ENCODE peak calls at places on chromosomes 3 and 15, in nine cellular contexts. O is ovary; K is CD8-positive, alpha-beta T cell; H is A549; B is foreskin fibroblast; A is brain microvascular endothelial cell; F is endothelial cell; R is AG04450; Q is HFF-Myc. V is an unnamed sample.
A peak's percentile ranks its signal among the peaks of the same experiment; 100 is the strongest.

GRCh38 chr15:72179950-72180581 is 17.5 kb downstream of the GRAMD2A start:
- DNase-seq in O (no peak), K (no peak), H (no peak), B (no peak), A (no peak), F (peak; percentile 65), R (no peak), Q (no peak), V (no peak)

GRCh38 chr3:105369501-105370371 is 3.0 kb downstream of the ALCAM start:
- DNase-seq in O (peak; percentile 81), K (peak; percentile 4), H (peak; percentile 15), B (peak; percentile 62), A (peak; percentile 59), F (peak; percentile 57), R (no peak), Q (no peak), V (peak; percentile 71)

GRCh38 chr3:29644261-29644660 is 363.4 kb downstream of the RBMS3 start:
- DNase-seq in O (no peak), K (no peak), H (no peak), B (peak; percentile 7), A (no peak), F (no peak), R (no peak), Q (peak; percentile 24), V (no peak)

GRCh38 chr3:110123929-110124328 is 786.6 kb upstream of the DPPA4 start:
- DNase-seq in O (no peak), K (no peak), H (no peak), B (no peak), A (no peak), F (no peak), R (no peak), Q (no peak), V (no peak)

GRCh38 chr3:94978076-94978475 is 915.2 kb downstream of the NSUN3 start:
- DNase-seq in O (no peak), K (no peak), H (no peak), B (no peak), A (no peak), F (no peak), R (no peak), Q (no peak), V (no peak)

GRCh38 chr3:101854608-101855304 is 5.4 kb downstream of the NFKBIZ start:
- DNase-seq in O (no peak), K (no peak), H (no peak), B (no peak), A (no peak), F (no peak), R (no peak), Q (no peak), V (no peak)

GRCh38 chr15:53525894-53526293 is 233.6 kb downstream of the WDR72 start:
- DNase-seq in O (no peak), K (no peak), H (no peak), B (no peak), A (no peak), F (no peak), R (no peak), Q (no peak), V (no peak)

GRCh38 chr15:31136612-31137328 is 35.2 kb upstream of the TRPM1 start:
- DNase-seq in O (no peak), K (no peak), H (no peak), B (no peak), A (no peak), F (no peak), R (no peak), Q (no peak), V (no peak)

GRCh38 chr3:27792869-27793268 is 70.7 kb upstream of the EOMES start:
- DNase-seq in O (no peak), K (no peak), H (no peak), B (no peak), A (no peak), F (no peak), R (no peak), Q (no peak), V (no peak)

GRCh38 chr3:183224581-183224980 is 28.5 kb upstream of the B3GNT5 start:
- DNase-seq in O (no peak), K (no peak), H (no peak), B (no peak), A (no peak), F (no peak), R (no peak), Q (no peak), V (no peak)

GRCh38 chr15:80173022-80173759 is 20.4 kb downstream of the FAH start:
- DNase-seq in O (peak; percentile 28), K (peak; percentile 52), H (peak; percentile 74), B (no peak), A (peak; percentile 50), F (peak; percentile 77), R (no peak), Q (no peak), V (peak; percentile 67)

GRCh38 chr3:23944007-23944760 is 902 bp upstream of the NR1D2 start:
- DNase-seq in O (no peak), K (no peak), H (no peak), B (no peak), A (no peak), F (no peak), R (no peak), Q (no peak), V (no peak)

GRCh38 chr3:186569779-186570095 is 783 bp upstream of the DNAJB11 start:
- DNase-seq in O (no peak), K (no peak), H (no peak), B (no peak), A (no peak), F (no peak), R (no peak), Q (no peak), V (no peak)

GRCh38 chr15:52730594-52730993 is 51.4 kb upstream of the ATOSA start:
- DNase-seq in O (no peak), K (no peak), H (no peak), B (no peak), A (no peak), F (no peak), R (no peak), Q (no peak), V (no peak)

GRCh38 chr15:48645558-48646330 is at the start of gene FBN1:
- DNase-seq in O (peak; percentile 86), K (no peak), H (peak; percentile 40), B (peak; percentile 90), A (peak; percentile 93), F (peak; percentile 72), R (peak; percentile 78), Q (no peak), V (peak; percentile 76)

GRCh38 chr3:132222868-132223538 is 94.2 kb upstream of the ACP3 start:
- DNase-seq in O (no peak), K (no peak), H (no peak), B (no peak), A (no peak), F (no peak), R (no peak), Q (no peak), V (no peak)

GRCh38 chr3:181886676-181887075 is 175.0 kb downstream of the SOX2 start:
- DNase-seq in O (no peak), K (no peak), H (no peak), B (no peak), A (no peak), F (no peak), R (no peak), Q (no peak), V (no peak)

GRCh38 chr15:39624806-39625205 is 43.9 kb downstream of the THBS1 start:
- DNase-seq in O (peak; percentile 47), K (peak; percentile 46), H (no peak), B (peak; percentile 90), A (peak; percentile 89), F (no peak), R (peak; percentile 72), Q (peak; percentile 87), V (no peak)

GRCh38 chr3:47850062-47850802 is 47.3 kb downstream of the DHX30 start:
- DNase-seq in O (no peak), K (no peak), H (no peak), B (peak; percentile 30), A (peak; percentile 26), F (no peak), R (peak; percentile 18), Q (no peak), V (no peak)
- TF ChIP-seq CTCF in O (no peak), K (no peak), H (peak; percentile 33), B (peak; percentile 50), A (peak; percentile 70), F (peak; percentile 61), R (peak; percentile 64), Q (peak; percentile 58), V (no peak)

DNA sequence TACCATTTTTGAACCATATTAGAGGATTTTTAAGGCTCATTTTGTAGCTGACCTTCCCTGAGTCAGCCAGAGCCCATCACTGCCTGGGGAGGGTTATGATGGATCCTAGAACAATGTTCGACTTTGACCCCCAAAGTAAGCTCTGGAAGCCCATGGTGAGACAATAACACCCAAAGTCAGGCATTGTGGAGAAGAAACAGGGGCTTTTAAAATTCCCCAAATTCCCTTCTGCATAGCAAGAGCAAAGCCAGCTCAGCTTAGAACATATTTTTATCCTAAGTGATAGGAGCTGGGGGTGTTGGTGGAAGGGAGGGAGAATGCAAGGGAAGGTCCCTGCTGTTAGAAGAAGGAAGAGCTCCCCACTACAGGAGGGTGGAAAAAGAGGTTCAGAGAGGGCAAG is 4.0 kb downstream of the ITGA11 start:
- DNase-seq in O (no peak), K (no peak), H (no peak), B (no peak), A (no peak), F (no peak), R (no peak), Q (no peak), V (no peak)
- TF ChIP-seq CTCF in O (no peak), K (no peak), H (no peak), B (no peak), A (no peak), F (no peak), R (no peak), Q (no peak), V (no peak)

GRCh38 chr15:37837276-37837675 is 97.2 kb upstream of the TMCO5A start:
- DNase-seq in O (no peak), K (no peak), H (no peak), B (no peak), A (peak; percentile 33), F (no peak), R (no peak), Q (no peak), V (no peak)
- TF ChIP-seq CTCF in O (no peak), K (no peak), H (no peak), B (no peak), A (no peak), F (no peak), R (no peak), Q (no peak), V (no peak)

GRCh38 chr15:45703670-45704328 is 69.0 kb downstream of the SQOR start:
- DNase-seq in O (no peak), K (no peak), H (no peak), B (no peak), A (no peak), F (no peak), R (no peak), Q (no peak), V (no peak)
- TF ChIP-seq CTCF in O (no peak), K (no peak), H (no peak), B (no peak), A (peak; percentile 51), F (peak; percentile 47), R (peak; percentile 26), Q (peak; percentile 5), V (peak; percentile 56)

DNA sequence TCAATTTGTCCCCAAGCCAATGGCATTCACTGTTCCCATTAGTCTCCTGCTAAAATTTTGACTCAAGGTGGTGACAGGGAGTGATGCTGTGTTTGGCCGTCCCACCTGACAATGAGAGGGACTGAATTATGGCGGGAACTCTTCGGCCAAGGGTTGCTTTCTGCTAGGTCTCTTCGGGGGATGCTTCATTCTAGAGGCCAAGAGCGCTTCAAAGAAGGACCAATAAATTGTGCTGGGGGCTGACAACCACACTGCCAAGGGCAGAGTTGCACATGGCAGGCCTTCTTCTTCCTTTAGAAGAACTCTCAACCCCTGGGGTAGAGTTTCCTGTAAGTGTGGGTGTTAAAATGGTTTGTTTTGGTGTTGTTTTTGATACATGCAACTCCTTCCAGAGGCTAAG is 396.4 kb upstream of the RGMA start:
- DNase-seq in O (no peak), K (no peak), H (no peak), B (no peak), A (no peak), F (no peak), R (no peak), Q (no peak), V (no peak)
- TF ChIP-seq CTCF in O (no peak), K (no peak), H (no peak), B (no peak), A (no peak), F (no peak), R (no peak), Q (no peak), V (no peak)